ENCODE peak calls at places on chromosome 7, in ten cellular contexts. R is suprapubic skin, G is heart left ventricle, C is tibial nerve, U is A549, D is uterus, S is esophagus muscularis mucosa, Z is IMR-90, A is prostate gland, W is lower leg skin. L is an unnamed sample.

GRCh38 chr7:127817466-127817865 is 165.5 kb downstream of the SND1 start:
- DNase-seq in R (no peak), G (no peak), C (no peak), U (no peak), D (no peak), S (no peak), Z (no peak), A (no peak), W (no peak), L (no peak)

GRCh38 chr7:157824011-157824818 is 487.4 kb downstream of the DNAJB6 start:
- DNase-seq in R (no peak), G (no peak), C (no peak), U (no peak), D (no peak), S (no peak), Z (no peak), A (no peak), W (no peak), L (no peak)

GRCh38 chr7:102005933-102006332 is 188.5 kb downstream of the CUX1 start:
- DNase-seq in R (no peak), G (no peak), C (no peak), U (no peak), D (no peak), S (no peak), Z (no peak), A (no peak), W (no peak), L (no peak)

GRCh38 chr7:134462337-134462925 is 3.5 kb upstream of the AKR1B1 start:
- DNase-seq in R (no peak), G (no peak), C (no peak), U (peak), D (no peak), S (no peak), Z (peak), A (no peak), W (no peak), L (no peak)

GRCh38 chr7:32316831-32317230 is 173.3 kb downstream of the LSM5 start:
- DNase-seq in R (no peak), G (no peak), C (no peak), U (no peak), D (no peak), S (no peak), Z (no peak), A (no peak), W (no peak), L (no peak)

GRCh38 chr7:105656922-105657521 is 75.7 kb upstream of the EFCAB10 start:
- DNase-seq in R (no peak), G (no peak), C (peak), U (peak), D (no peak), S (no peak), Z (no peak), A (no peak), W (no peak), L (peak)

GRCh38 chr7:151371266-151371665 is 29.7 kb downstream of the NUB1 start:
- DNase-seq in R (peak), G (no peak), C (no peak), U (no peak), D (no peak), S (no peak), Z (no peak), A (no peak), W (no peak), L (no peak)

GRCh38 chr7:1928555-1929348 is 258.7 kb downstream of the ELFN1 start:
- DNase-seq in R (no peak), G (no peak), C (no peak), U (no peak), D (no peak), S (no peak), Z (no peak), A (peak), W (no peak), L (peak)

GRCh38 chr7:1665721-1666250 is 4.3 kb upstream of the ELFN1 start:
- DNase-seq in R (peak), G (peak), C (no peak), U (peak), D (no peak), S (no peak), Z (peak), A (no peak), W (peak), L (peak)

GRCh38 chr7:47474937-47475879 is 106.7 kb downstream of the TNS3 start:
- DNase-seq in R (peak), G (peak), C (peak), U (peak), D (peak), S (no peak), Z (peak), A (peak), W (peak), L (peak)
- TF ChIP-seq CTCF in R (no peak), G (peak), C (peak), U (no peak), D (no peak), S (no peak), Z (no peak), A (peak), W (no peak), L (peak)

DNA sequence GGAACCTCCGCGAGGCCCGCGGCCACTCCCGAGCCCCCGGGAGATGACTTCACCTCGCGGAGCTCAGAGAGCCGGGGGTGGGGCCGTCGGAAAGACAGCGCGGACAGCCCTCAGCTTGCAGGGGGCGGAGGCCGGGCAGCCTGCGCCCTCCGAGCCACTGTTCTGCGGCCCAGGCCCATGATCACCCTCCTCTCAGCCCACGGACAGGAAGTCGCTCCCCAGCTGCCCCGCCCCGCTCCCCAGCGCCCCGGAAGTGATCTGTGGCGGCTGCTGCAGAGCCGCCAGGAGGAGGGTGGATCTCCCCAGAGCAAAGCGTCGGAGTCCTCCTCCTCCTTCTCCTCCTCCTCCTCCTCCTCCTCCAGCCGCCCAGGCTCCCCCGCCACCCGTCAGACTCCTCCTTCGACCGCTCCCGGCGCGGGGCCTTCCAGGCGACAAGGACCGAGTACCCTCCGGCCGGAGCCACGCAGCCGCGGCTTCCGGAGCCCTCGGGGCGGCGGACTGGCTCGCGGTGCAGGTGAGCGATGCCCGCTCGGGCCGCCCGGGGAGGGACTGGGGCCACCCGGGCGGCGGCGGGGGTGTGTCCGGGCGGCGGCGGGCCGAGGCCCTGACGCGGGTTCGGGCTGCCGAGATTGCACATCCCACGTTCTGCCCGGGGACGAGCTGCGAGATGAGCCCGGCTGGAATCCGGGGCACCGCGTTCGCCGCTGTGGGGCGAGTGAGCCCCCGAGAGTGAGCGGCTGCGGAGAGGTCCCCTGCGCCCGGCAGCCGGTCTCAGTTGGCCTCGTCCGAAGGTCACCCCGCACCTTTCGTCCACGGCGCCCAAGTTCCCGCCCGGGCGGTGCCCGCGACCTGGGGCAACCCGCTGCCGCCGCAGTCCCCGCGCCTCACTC is at the start of gene RALA:
- DNase-seq in R (peak), G (peak), C (peak), U (peak), D (peak), S (peak), Z (peak), A (peak), W (peak), L (peak)
- TF ChIP-seq POLR2A in R (peak), G (no peak), C (peak), U (peak), D (peak), S (no peak), Z (peak), A (peak), W (no peak), L (peak)

GRCh38 chr7:37832194-37832593 is 16.2 kb upstream of the NME8 start:
- DNase-seq in R (peak), G (peak), C (peak), U (peak), D (peak), S (no peak), Z (no peak), A (peak), W (peak), L (peak)
- TF ChIP-seq CTCF in R (no peak), G (peak), C (peak), U (peak), D (peak), S (no peak), Z (no peak), A (peak), W (no peak), L (no peak)

GRCh38 chr7:98250789-98251188 is 1.2 kb downstream of the TECPR1 start:
- DNase-seq in R (no peak), G (no peak), C (no peak), U (no peak), D (no peak), S (no peak), Z (no peak), A (no peak), W (no peak), L (no peak)
- TF ChIP-seq POLR2A in R (no peak), G (no peak), C (no peak), U (no peak), D (no peak), S (no peak), Z (no peak), A (no peak), W (no peak), L (no peak)

DNA sequence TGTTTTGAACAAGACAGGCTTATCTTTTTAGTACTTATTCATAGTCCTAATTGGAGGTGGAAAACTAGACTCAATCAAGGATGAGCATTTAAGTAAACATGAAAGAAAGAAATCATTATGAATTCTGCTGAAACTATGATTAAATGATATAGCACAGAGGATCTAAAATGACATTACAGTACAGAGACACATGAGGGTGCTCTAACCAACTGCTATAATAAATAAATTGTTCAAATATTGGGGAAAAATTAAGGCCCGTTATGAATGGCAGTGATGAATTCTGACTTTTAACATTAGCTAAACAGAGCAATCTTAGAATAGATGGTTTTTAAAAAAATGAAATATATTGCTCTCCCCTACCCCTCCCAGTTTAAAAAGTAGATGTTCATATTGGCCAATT is 10.3 kb downstream of the WNT2 start:
- DNase-seq in R (no peak), G (no peak), C (no peak), U (no peak), D (no peak), S (no peak), Z (peak), A (no peak), W (no peak), L (no peak)
- TF ChIP-seq CTCF in R (no peak), G (no peak), C (no peak), U (peak), D (no peak), S (no peak), Z (peak), A (no peak), W (no peak), L (no peak)

GRCh38 chr7:73734619-73735525 is 3.7 kb downstream of the ABHD11 start:
- DNase-seq in R (peak), G (peak), C (peak), U (peak), D (peak), S (no peak), Z (peak), A (peak), W (peak), L (peak)
- TF ChIP-seq POLR2A in R (no peak), G (no peak), C (no peak), U (peak), D (no peak), S (no peak), Z (no peak), A (peak), W (no peak), L (peak)

L was measured in Peyer's patch.